ENCODE peak calls at places on chromosomes 11 and 22, in four cellular contexts. G is endodermal cell; M is lower lobe of right lung; O is CD4-positive, alpha-beta T cell. F is an unnamed sample.
A peak's percentile ranks its signal among the peaks of the same experiment; 100 is the strongest.

GRCh38 chr11:94433049-94433448 is 31.8 kb upstream of the GPR83 start:
- DNase-seq in M (no peak), G (no peak), O (no peak), F (no peak)

GRCh38 chr22:24185001-24185500 is 3.8 kb downstream of the SUSD2 start:
- DNase-seq in M (peak; percentile 44), G (no peak), O (no peak), F (no peak)

GRCh38 chr22:48891688-48892380 is 935.8 kb downstream of the BRD1 start:
- DNase-seq in G (no peak), M (no peak), O (no peak), F (no peak)

GRCh38 chr22:19826619-19826950 is 28.1 kb downstream of the GNB1L start:
- DNase-seq in M (no peak), G (no peak), O (no peak), F (no peak)

GRCh38 chr11:33375688-33376311 is 118.6 kb downstream of the HIPK3 start:
- DNase-seq in G (peak; percentile 82), M (no peak), O (no peak), F (no peak)

GRCh38 chr11:16790484-16791240 is 52.2 kb downstream of the C11orf58 start:
- DNase-seq in O (no peak), G (no peak), M (no peak), F (no peak)

GRCh38 chr22:46767249-46767985 is 5.0 kb downstream of the TBC1D22A start:
- DNase-seq in G (no peak), O (no peak), M (peak; percentile 32), F (no peak)

GRCh38 chr22:30324008-30324730 is 2.6 kb downstream of the TBC1D10A start:
- DNase-seq in G (no peak), M (no peak), O (peak; percentile 29), F (no peak)

GRCh38 chr22:31646186-31647019 is 15.6 kb downstream of the PISD start:
- DNase-seq in O (no peak), G (no peak), M (no peak), F (no peak)

GRCh38 chr11:58578136-58578634 is 678 bp upstream of the ZFP91 start:
- DNase-seq in G (peak; percentile 95), O (peak; percentile 93), M (peak; percentile 94), F (peak; percentile 81)

GRCh38 chr22:17818166-17818565 is 43.9 kb upstream of the BID start:
- DNase-seq in O (no peak), M (no peak), G (no peak), F (no peak)

GRCh38 chr11:65569164-65569972 is 909 bp upstream of the ZNRD2 start:
- DNase-seq in O (no peak), G (no peak), M (no peak), F (no peak)

GRCh38 chr11:61728066-61728939 is 24.1 kb upstream of the MYRF start:
- DNase-seq in O (no peak), M (no peak), G (no peak), F (no peak)

GRCh38 chr11:113951487-113951886 is 23.4 kb upstream of the HTR3A start:
- DNase-seq in G (peak; percentile 70), M (no peak), O (no peak), F (no peak)

GRCh38 chr11:132312616-132313210 is 942.3 kb downstream of the NTM start:
- DNase-seq in M (no peak), G (peak; percentile 79), O (no peak), F (no peak)

GRCh38 chr11:100151944-100152343 is 535.1 kb upstream of the ARHGAP42 start:
- DNase-seq in O (no peak), G (no peak), M (no peak), F (no peak)

GRCh38 chr11:108635106-108635505 is 29.8 kb upstream of the DDX10 start:
- DNase-seq in M (no peak), O (no peak), G (no peak), F (no peak)

GRCh38 chr11:68012044-68012842 is 2.1 kb downstream of the ALDH3B1 start:
- DNase-seq in O (no peak), G (no peak), M (peak; percentile 71), F (no peak)

GRCh38 chr11:14202263-14203173 is 156.5 kb downstream of the RRAS2 start:
- DNase-seq in G (no peak), O (no peak), M (no peak), F (no peak)

GRCh38 chr11:17544181-17544622 is at the start of gene USH1C:
- DNase-seq in O (no peak), G (peak; percentile 94), M (no peak), F (no peak)

GRCh38 chr11:68549789-68550484 is 89.4 kb downstream of the PPP6R3 start:
- DNase-seq in M (no peak), O (no peak), G (no peak), F (no peak)

GRCh38 chr11:76246271-76246933 is 40.1 kb upstream of the WNT11 start:
- DNase-seq in M (peak; percentile 33), O (no peak), G (no peak), F (no peak)

GRCh38 chr11:75635009-75635909 is 33.6 kb downstream of the MAP6 start:
- DNase-seq in G (no peak), M (no peak), O (no peak), F (peak; percentile 9)

GRCh38 chr11:113587318-113587739 is 112.1 kb upstream of the DRD2 start:
- DNase-seq in G (peak; percentile 65), O (no peak), M (no peak), F (no peak)

GRCh38 chr11:92071660-92072059 is 153.0 kb upstream of the FAT3 start:
- DNase-seq in G (no peak), O (no peak), M (no peak), F (no peak)

DNA sequence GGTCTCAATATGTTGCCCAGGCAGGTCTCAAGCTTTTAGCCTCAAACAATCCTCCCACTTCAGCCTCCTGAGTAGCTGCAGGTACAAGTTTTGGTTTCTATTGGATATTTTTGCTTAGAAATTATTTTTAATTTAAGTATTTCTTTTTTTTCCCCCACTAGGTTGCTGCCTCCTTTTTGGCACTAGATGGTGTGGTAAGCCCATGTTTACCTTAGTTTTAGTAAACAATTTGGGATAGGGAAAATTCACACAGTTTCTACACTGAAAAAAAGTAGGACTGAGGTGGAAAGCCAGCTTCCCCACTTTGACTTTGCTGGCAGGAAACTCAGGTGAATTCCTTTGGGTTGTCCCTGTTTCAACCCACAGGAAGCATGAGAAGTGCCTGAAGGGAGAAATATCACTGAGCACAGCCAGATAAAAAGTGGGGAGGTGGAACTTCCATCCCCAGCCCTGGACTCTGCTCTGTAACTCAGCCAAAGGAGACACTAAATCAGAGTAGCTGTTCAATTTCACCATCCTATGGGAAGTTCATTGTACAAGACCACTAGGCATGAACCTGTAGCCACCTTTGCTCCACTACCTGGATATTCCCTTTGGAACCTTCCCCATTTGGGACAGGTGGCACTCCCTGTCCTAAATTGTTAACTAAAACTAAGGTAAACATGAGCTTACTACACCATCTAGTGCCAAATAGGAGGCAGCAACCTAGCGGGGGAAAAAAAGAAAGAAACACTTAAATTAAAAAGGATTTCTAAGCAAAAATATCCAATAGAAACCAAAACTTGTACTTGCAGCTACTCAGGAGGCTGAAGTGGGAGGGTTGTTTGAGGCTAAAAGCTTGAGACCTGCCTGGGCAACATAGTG is 154.4 kb upstream of the FAT3 start:
- DNase-seq in O (no peak), G (no peak), M (no peak), F (no peak)
- TF ChIP-seq CTCF in O (no peak), G (peak; percentile 42), M (no peak), F (no peak)

DNA sequence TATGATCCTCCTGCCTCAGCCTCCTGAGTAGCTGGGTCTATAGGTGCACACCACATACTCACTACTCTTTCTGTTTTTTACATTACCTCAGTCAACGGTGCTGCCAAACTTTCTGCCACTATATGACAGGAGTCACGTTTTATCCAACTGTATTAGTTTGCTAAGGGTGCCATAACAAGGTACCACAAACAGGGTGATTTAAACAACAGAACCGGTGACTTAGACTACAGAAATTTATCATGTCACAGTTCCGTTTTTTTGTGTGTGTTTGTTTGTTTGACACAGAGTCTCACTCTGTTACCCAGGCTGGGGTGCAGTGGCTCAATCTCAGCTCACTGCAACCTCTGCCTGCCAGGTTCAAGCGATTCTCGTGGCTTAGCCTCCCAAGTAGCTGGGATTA is 6.3 kb upstream of the SWAP70 start:
- DNase-seq in G (peak; percentile 19), M (no peak), O (no peak), F (no peak)
- H3K27ac ChIP-seq in G (no peak overlapping the region), M (no peak overlapping the region), O (no peak overlapping the region), F (no peak overlapping the region)

GRCh38 chr22:37660709-37661045 is 2.2 kb downstream of the PDXP start:
- DNase-seq in M (no peak), O (no peak), G (no peak), F (no peak)

GRCh38 chr22:37662039-37662438 is 3.5 kb downstream of the PDXP start:
- DNase-seq in G (no peak), O (no peak), M (no peak), F (no peak)

GRCh38 chr22:37659897-37660708 is 1.6 kb downstream of the PDXP start:
- DNase-seq in O (no peak), G (no peak), M (no peak), F (no peak)

GRCh38 chr22:37659066-37659896 is 758 bp downstream of the PDXP start:
- DNase-seq in O (no peak), G (no peak), M (peak; percentile 64), F (no peak)

DNA sequence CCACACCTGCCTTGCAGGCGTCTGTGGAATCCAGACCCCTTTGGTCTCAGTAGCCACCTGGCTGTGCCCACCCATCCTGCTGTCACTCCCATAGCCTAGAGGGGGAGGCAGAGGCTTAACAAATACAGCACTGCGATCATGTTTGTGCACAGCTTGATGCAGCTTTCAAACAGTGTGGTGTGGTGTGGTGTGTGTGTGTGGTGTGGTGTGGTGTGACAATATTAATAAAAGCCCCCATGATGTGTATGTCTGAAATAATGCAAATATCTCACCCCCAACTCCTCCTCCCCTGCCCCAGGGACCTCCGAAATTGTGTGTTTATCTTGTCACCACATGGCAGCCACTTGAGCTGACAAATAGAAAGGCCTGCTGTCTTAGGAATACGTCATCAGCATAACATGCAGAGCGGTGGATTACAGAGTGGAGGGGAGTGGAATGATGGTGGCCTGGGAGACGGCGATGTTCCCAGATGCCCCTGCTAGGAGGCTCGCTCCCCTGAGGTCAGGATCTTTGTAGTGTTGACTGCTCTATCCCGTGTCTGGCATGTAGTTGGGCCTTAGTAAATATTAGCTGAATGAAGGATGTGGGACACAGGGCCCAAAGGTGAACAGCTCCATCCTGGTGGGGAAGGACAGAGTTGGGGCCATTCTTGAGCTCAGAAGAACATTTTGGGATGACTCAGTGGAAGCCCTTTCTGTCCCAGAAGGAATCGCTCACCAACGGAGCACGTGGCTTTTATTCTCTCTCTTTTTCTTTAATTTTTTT is 2.8 kb downstream of the PDXP start:
- DNase-seq in G (peak; percentile 73), M (no peak), O (no peak), F (no peak)
- TF ChIP-seq CTCF in G (peak; percentile 60), M (peak; percentile 32), O (no peak), F (no peak)

DNA sequence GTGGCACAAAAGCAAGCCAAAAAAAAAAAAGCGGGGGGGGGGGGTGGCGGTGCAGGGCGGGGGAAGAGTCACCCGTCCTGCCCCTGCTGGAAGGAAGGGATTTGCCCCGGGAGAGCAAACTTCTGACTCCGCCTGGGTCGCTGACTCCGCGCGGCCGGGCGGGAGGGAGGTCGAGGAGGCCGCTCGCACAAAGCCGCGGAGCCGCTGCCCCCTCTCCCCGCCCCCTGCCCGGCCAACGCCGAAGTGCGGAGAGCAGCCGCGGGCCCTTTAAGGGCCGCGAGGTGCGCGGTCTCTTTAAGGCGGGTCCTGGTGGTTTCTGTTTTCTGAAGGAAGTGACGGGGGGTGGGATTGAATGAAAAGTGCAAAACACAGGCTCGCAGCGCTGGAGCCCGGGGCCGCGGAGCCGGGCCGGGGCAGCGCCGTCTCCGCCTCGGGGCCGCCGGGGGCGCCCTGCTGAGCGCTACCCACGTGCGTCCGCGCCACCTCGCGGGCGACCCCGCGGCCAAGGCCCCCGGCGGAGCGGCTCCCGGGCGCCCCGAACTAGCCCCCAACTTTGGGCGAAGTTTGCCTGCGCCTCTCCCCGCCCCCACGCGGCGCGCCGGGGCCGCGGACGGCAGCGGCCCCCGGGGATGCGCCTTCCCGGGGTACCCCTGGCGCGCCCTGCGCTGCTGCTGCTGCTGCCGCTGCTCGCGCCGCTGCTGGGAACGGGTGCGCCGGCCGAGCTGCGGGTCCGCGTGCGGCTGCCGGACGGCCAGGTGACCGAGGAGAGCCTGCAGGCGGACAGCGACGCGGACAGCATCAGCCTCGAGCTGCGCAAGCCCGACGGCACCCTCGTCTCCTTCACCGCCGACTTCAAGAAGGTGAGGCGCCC is at the start of gene OAF:
- DNase-seq in M (peak; percentile 67), O (peak; percentile 42), G (peak; percentile 93), F (no peak)
- H3K27ac ChIP-seq in M (peak within 1 kb of the TSS; percentile 68), O (no peak within 1 kb of the TSS), G (no peak within 1 kb of the TSS), F (no peak within 1 kb of the TSS)